ENCODE peak calls at places on chromosome 19, in four cellular contexts. Z is PC-3, I is body of pancreas, D is DND-41. U is an unnamed sample.

GRCh38 chr19:16143399-16144215 is at the start of gene HSH2D:
- DNase-seq in Z (peak), I (peak), D (no peak), U (no peak)

GRCh38 chr19:30153326-30154210 is 211.5 kb downstream of the URI1 start:
- DNase-seq in Z (no peak), I (no peak), D (no peak), U (no peak)

GRCh38 chr19:14127929-14128509 is 8.4 kb downstream of the ASF1B start:
- DNase-seq in Z (no peak), I (no peak), D (no peak), U (no peak)

GRCh38 chr19:8655340-8655709 is 24.9 kb downstream of the NFILZ start:
- DNase-seq in Z (no peak), I (no peak), D (peak), U (no peak)

GRCh38 chr19:53055117-53055516 is 10.6 kb downstream of the ERVV-2 start:
- DNase-seq in Z (peak), I (no peak), D (no peak), U (no peak)

GRCh38 chr19:328025-328505 is 16.5 kb downstream of the MIER2 start:
- DNase-seq in Z (no peak), I (no peak), D (no peak), U (no peak)

GRCh38 chr19:489418-490196 is 6.7 kb upstream of the MADCAM1 start:
- DNase-seq in Z (peak), I (no peak), D (peak), U (peak)

GRCh38 chr19:1567116-1567847 is 843 bp downstream of the MEX3D start:
- DNase-seq in Z (no peak), I (peak), D (no peak), U (peak)

GRCh38 chr19:43765109-43765876 is 10.5 kb upstream of the SMG9 start:
- DNase-seq in Z (peak), I (peak), D (no peak), U (no peak)

DNA sequence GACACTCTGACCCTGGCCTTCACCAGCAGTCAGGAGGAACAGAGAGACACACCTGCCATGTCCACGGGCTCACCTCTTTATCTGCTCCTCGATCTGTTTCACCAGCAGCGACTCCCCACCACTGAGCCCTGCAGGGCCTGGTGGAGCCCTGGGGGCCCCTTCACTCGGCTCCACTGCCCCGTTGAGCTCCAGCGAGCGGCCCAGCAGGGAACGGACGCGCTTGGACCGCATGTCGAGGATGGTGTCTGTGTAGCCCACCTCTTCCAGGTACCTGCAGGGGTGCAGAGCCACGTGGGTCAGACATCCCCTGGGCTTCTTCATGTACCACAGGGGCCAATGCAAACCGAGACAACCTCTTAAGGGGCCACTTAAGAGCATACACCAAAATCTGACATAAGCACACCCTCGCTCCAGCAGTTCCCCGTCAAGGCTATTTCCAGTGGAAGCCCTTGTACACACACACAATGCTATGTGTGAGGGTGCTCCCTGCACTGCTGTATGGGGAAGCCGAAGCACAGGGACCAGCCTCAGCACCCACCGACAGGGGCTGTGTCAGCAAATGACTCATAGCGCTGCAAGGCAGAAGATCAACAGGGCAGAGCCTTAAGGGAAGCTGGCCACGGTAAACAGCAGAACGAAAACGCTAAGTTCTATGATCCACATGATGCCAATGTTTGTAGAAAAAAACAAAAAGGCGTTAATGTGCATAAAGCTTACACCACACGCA is 12.7 kb upstream of the FKRP start:
- DNase-seq in Z (peak), I (no peak), D (no peak), U (no peak)
- TF ChIP-seq CTCF in Z (no peak), I (no peak), D (no peak), U (no peak)

GRCh38 chr19:2719910-2720776 is 1.0 kb downstream of the DIRAS1 start:
- DNase-seq in Z (no peak), I (peak), D (no peak), U (no peak)
- TF ChIP-seq CTCF in Z (no peak), I (no peak), D (no peak), U (peak)

GRCh38 chr19:50486823-50487515 is 10.3 kb upstream of the GARIN5A start:
- DNase-seq in Z (peak), I (peak), D (peak), U (peak)
- TF ChIP-seq CTCF in Z (peak), I (peak), D (peak), U (peak)

DNA sequence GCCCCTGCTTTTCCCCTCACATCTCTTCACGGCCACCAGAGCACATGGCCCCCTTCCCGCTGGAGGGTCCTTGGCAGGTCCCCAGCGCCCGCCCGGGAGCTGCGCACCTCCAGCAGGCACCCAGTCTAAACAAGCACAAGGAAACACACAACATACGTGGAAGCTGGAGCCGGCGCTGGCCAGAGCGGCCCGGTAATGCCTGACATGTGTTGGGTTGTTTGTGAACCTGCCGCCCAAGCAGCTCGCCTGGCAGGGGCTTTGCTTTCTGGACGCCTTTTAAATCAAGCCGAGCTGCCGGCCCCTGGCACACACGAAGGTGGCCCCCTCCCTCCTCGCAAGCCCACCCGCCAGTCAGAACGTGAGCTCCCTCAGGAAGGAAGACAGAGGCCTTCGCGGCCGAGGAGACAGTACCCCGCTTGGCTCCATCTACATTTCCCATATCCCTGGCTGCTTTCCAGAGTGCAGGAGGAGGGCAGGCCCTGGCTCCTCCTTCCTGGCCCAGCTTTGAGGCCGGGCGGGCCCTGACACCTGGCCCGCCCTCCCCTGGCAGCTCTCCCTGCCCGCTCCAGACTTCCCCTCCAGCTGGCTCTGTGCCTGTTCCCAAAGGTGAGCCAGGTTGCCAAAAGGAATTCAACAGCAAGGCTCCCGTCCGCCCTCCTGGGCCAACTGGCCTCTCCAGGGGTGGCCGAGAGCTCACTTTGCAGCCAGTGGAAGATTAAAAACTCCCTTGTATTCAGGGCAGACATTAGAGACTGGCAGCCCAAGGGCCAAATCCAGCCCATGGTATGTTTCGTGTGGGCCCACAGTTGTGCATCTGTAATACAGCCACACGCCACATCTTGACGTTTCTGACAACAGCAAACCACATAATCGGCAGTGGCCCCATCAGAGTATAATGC is 28.7 kb downstream of the COMP start:
- DNase-seq in Z (peak), I (peak), D (no peak), U (peak)
- TF ChIP-seq CTCF in Z (no peak), I (no peak), D (no peak), U (no peak)

GRCh38 chr19:5828661-5829566 is 10.6 kb downstream of the FUT6 start:
- DNase-seq in Z (no peak), I (peak), D (no peak), U (peak)
- TF ChIP-seq CTCF in Z (no peak), I (no peak), D (no peak), U (no peak)

GRCh38 chr19:48006762-48007161 is 12.3 kb downstream of the ELSPBP1 start:
- DNase-seq in Z (no peak), I (no peak), D (peak), U (no peak)
- TF ChIP-seq CTCF in Z (peak), I (no peak), D (peak), U (no peak)

U was measured in glutamatergic neuron.